ENCODE peak calls at places on chromosome 9, in seven cellular contexts. Y, V, C, P, W, R and A are unnamed samples.

GRCh38 chr9:77785341-77785740 is 137.2 kb upstream of the GNA14 start:
- DNase-seq in P (no peak), R (no peak), Y (no peak), W (no peak), C (no peak), V (no peak), A (no peak)

GRCh38 chr9:138065287-138065686 is 187.7 kb downstream of the CACNA1B start:
- DNase-seq in V (no peak), Y (no peak), W (no peak), P (no peak), C (no peak), R (no peak), A (no peak)

GRCh38 chr9:5853005-5853404 is 20.1 kb upstream of the ERMP1 start:
- DNase-seq in R (no peak), W (no peak), V (no peak), P (no peak), Y (no peak), C (no peak), A (no peak)

GRCh38 chr9:127721391-127721821 is 5.5 kb downstream of the TTC16 start:
- DNase-seq in W (no peak), P (no peak), C (peak; percentile 77), R (no peak), Y (peak; percentile 60), V (no peak), A (no peak)

GRCh38 chr9:104068546-104068945 is 25.6 kb upstream of the SMC2 start:
- DNase-seq in Y (no peak), C (no peak), W (no peak), R (no peak), V (no peak), P (no peak), A (peak; percentile 33)

GRCh38 chr9:18473551-18474279 is at the start of gene ADAMTSL1:
- DNase-seq in P (peak; percentile 63), C (no peak), Y (no peak), V (peak; percentile 60), W (peak; percentile 85), R (no peak), A (peak; percentile 80)

GRCh38 chr9:134341306-134341705 is 15.1 kb downstream of the RXRA start:
- DNase-seq in W (no peak), R (no peak), P (no peak), C (no peak), Y (no peak), V (no peak), A (no peak)

GRCh38 chr9:17750285-17750684 is 171.4 kb downstream of the SH3GL2 start:
- DNase-seq in Y (no peak), V (no peak), C (no peak), P (no peak), W (no peak), R (no peak), A (no peak)